ENCODE peak calls at places on chromosomes 7 and 10, in nine cellular contexts. One of them, this sample, is unnamed. For H3K36me3, the result is how much of the 10 kb centered on the place peaks cover.

GRCh38 chr10:78889536-78890063 is 179.2 kb upstream of the ZMIZ1 start:
- DNase-seq in cardiac muscle cell: no peak
- DNase-seq in stomach: no peak
- DNase-seq in mammary epithelial cell: no peak
- DNase-seq in lung: no peak
- DNase-seq in IMR-90: no peak
- DNase-seq in lower lobe of right lung: no peak
- DNase-seq in PC-3: no peak
- DNase-seq in endodermal cell: peak
- DNase-seq in this sample: peak

GRCh38 chr10:37952051-37952815 is 24.2 kb downstream of the ZNF25 start:
- DNase-seq in cardiac muscle cell: no peak
- DNase-seq in stomach: no peak
- DNase-seq in mammary epithelial cell: no peak
- DNase-seq in lung: no peak
- DNase-seq in IMR-90: peak
- DNase-seq in lower lobe of right lung: no peak
- DNase-seq in PC-3: no peak
- DNase-seq in endodermal cell: no peak
- DNase-seq in this sample: no peak

GRCh38 chr10:63549810-63550209 is 28.6 kb downstream of the REEP3 start:
- DNase-seq in cardiac muscle cell: no peak
- DNase-seq in stomach: no peak
- DNase-seq in mammary epithelial cell: no peak
- DNase-seq in lung: no peak
- DNase-seq in IMR-90: peak
- DNase-seq in lower lobe of right lung: no peak
- DNase-seq in PC-3: no peak
- DNase-seq in endodermal cell: no peak
- DNase-seq in this sample: no peak

GRCh38 chr10:123995082-123995460 is 98.3 kb downstream of the CHST15 start:
- DNase-seq in cardiac muscle cell: no peak
- DNase-seq in stomach: no peak
- DNase-seq in mammary epithelial cell: no peak
- DNase-seq in lung: peak
- DNase-seq in IMR-90: peak
- DNase-seq in lower lobe of right lung: peak
- DNase-seq in PC-3: no peak
- DNase-seq in endodermal cell: no peak
- DNase-seq in this sample: peak

GRCh38 chr10:132693676-132694075 is 92.3 kb downstream of the NKX6-2 start:
- DNase-seq in cardiac muscle cell: no peak
- DNase-seq in stomach: no peak
- DNase-seq in mammary epithelial cell: no peak
- DNase-seq in lung: no peak
- DNase-seq in IMR-90: peak
- DNase-seq in lower lobe of right lung: no peak
- DNase-seq in PC-3: no peak
- DNase-seq in endodermal cell: no peak
- DNase-seq in this sample: no peak

GRCh38 chr7:157096286-157097055 is 42.3 kb upstream of the UBE3C start:
- DNase-seq in cardiac muscle cell: no peak
- DNase-seq in stomach: no peak
- DNase-seq in mammary epithelial cell: no peak
- DNase-seq in lung: no peak
- DNase-seq in IMR-90: no peak
- DNase-seq in lower lobe of right lung: no peak
- DNase-seq in PC-3: no peak
- DNase-seq in endodermal cell: no peak
- DNase-seq in this sample: no peak

GRCh38 chr7:90551036-90551435 is 45.1 kb upstream of the CDK14 start:
- DNase-seq in cardiac muscle cell: no peak
- DNase-seq in stomach: no peak
- DNase-seq in mammary epithelial cell: peak
- DNase-seq in lung: no peak
- DNase-seq in IMR-90: peak
- DNase-seq in lower lobe of right lung: no peak
- DNase-seq in PC-3: peak
- DNase-seq in endodermal cell: peak
- DNase-seq in this sample: no peak

GRCh38 chr7:35513828-35514227 is 181.1 kb downstream of the HERPUD2 start:
- DNase-seq in cardiac muscle cell: no peak
- DNase-seq in stomach: no peak
- DNase-seq in mammary epithelial cell: no peak
- DNase-seq in lung: no peak
- DNase-seq in IMR-90: no peak
- DNase-seq in lower lobe of right lung: no peak
- DNase-seq in PC-3: peak
- DNase-seq in endodermal cell: no peak
- DNase-seq in this sample: no peak

GRCh38 chr7:159032310-159032709 is 112.4 kb downstream of the VIPR2 start:
- DNase-seq in cardiac muscle cell: no peak
- DNase-seq in stomach: peak
- DNase-seq in mammary epithelial cell: no peak
- DNase-seq in lung: peak
- DNase-seq in IMR-90: no peak
- DNase-seq in lower lobe of right lung: no peak
- DNase-seq in PC-3: no peak
- DNase-seq in endodermal cell: peak
- DNase-seq in this sample: peak

GRCh38 chr7:83611776-83612175 is 37.2 kb downstream of the SEMA3E start:
- DNase-seq in cardiac muscle cell: no peak
- DNase-seq in stomach: no peak
- DNase-seq in mammary epithelial cell: no peak
- DNase-seq in lung: no peak
- DNase-seq in IMR-90: no peak
- DNase-seq in lower lobe of right lung: no peak
- DNase-seq in PC-3: no peak
- DNase-seq in endodermal cell: peak
- DNase-seq in this sample: no peak

GRCh38 chr7:20275637-20276036 is 55.1 kb upstream of the ITGB8 start:
- DNase-seq in cardiac muscle cell: no peak
- DNase-seq in stomach: no peak
- DNase-seq in mammary epithelial cell: no peak
- DNase-seq in lung: no peak
- DNase-seq in IMR-90: peak
- DNase-seq in lower lobe of right lung: no peak
- DNase-seq in PC-3: no peak
- DNase-seq in endodermal cell: no peak
- DNase-seq in this sample: no peak

GRCh38 chr10:114110174-114110972 is 63.6 kb downstream of the CCDC186 start:
- DNase-seq in cardiac muscle cell: peak
- DNase-seq in stomach: no peak
- DNase-seq in mammary epithelial cell: peak
- DNase-seq in lung: no peak
- DNase-seq in IMR-90: no peak
- DNase-seq in lower lobe of right lung: no peak
- DNase-seq in PC-3: peak
- DNase-seq in endodermal cell: peak
- DNase-seq in this sample: no peak

GRCh38 chr10:27426948-27427467 is 77.1 kb upstream of the RAB18 start:
- DNase-seq in cardiac muscle cell: no peak
- DNase-seq in stomach: no peak
- DNase-seq in mammary epithelial cell: peak
- DNase-seq in lung: no peak
- DNase-seq in IMR-90: no peak
- DNase-seq in lower lobe of right lung: no peak
- DNase-seq in PC-3: peak
- DNase-seq in endodermal cell: no peak
- DNase-seq in this sample: no peak

GRCh38 chr7:136566491-136566890 is 302.0 kb upstream of the CHRM2 start:
- DNase-seq in cardiac muscle cell: no peak
- DNase-seq in stomach: no peak
- DNase-seq in mammary epithelial cell: no peak
- DNase-seq in lung: no peak
- DNase-seq in IMR-90: no peak
- DNase-seq in lower lobe of right lung: no peak
- DNase-seq in PC-3: no peak
- DNase-seq in endodermal cell: no peak
- DNase-seq in this sample: no peak

GRCh38 chr10:124266468-124267230 is 152.1 kb downstream of the OAT start:
- DNase-seq in cardiac muscle cell: no peak
- DNase-seq in stomach: no peak
- DNase-seq in mammary epithelial cell: peak
- DNase-seq in lung: no peak
- DNase-seq in IMR-90: no peak
- DNase-seq in lower lobe of right lung: peak
- DNase-seq in PC-3: peak
- DNase-seq in endodermal cell: no peak
- DNase-seq in this sample: no peak

GRCh38 chr10:70967591-70968588 is 79.5 kb upstream of the PCBD1 start:
- DNase-seq in cardiac muscle cell: no peak
- DNase-seq in stomach: no peak
- DNase-seq in mammary epithelial cell: no peak
- DNase-seq in lung: no peak
- DNase-seq in IMR-90: peak
- DNase-seq in lower lobe of right lung: no peak
- DNase-seq in PC-3: peak
- DNase-seq in endodermal cell: no peak
- DNase-seq in this sample: no peak

DNA sequence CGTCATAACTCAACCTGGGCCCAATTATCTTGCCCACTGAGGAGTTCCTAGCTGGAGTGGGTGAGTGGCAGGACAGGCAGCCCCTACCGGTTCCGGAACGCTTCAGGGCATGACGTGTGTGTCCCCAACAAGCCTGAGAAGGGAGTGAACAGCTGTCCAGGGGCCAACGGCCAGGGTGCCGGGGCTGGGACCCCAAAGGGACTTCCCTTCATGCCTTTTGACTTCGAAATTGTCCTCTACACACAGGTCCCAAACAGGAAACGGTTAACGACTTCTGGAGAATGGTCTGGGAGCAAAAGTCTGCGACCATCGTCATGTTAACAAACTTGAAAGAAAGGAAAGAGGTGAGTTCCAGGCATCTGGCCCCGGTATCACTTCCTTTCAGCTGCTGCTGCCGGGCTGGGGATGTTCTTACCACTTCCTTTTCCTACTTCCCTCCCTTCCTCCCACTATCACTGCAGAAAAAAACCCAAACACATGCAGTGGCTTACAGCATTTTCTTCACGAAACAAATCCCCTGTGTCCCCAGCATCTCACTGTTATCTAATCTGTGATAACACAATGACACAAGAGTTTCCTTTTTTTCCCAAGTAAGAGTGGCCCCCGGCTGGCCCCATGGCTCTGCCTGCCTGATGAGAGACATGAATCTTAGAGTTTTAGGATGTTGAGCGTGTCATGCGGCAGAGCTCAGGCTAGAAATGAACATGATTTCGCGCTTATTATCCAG is 63.2 kb downstream of the MKI67 start:
- DNase-seq in cardiac muscle cell: no peak
- DNase-seq in stomach: no peak
- DNase-seq in mammary epithelial cell: no peak
- DNase-seq in lung: no peak
- DNase-seq in IMR-90: no peak
- DNase-seq in lower lobe of right lung: no peak
- DNase-seq in PC-3: no peak
- DNase-seq in endodermal cell: no peak
- DNase-seq in this sample: no peak
- H3K36me3 ChIP-seq in cardiac muscle cell: under half
- H3K36me3 ChIP-seq in stomach: half or more
- H3K36me3 ChIP-seq in mammary epithelial cell: half or more
- H3K36me3 ChIP-seq in lung: half or more
- H3K36me3 ChIP-seq in IMR-90: under half
- H3K36me3 ChIP-seq in lower lobe of right lung: half or more
- H3K36me3 ChIP-seq in PC-3: under half
- H3K36me3 ChIP-seq in endodermal cell: under half
- H3K36me3 ChIP-seq in this sample: half or more

GRCh38 chr7:111561909-111562732 is at the start of gene IMMP2L:
- DNase-seq in cardiac muscle cell: peak
- DNase-seq in stomach: peak
- DNase-seq in mammary epithelial cell: peak
- DNase-seq in lung: peak
- DNase-seq in IMR-90: peak
- DNase-seq in lower lobe of right lung: peak
- DNase-seq in PC-3: peak
- DNase-seq in endodermal cell: peak
- DNase-seq in this sample: peak
- TF ChIP-seq CTCF in cardiac muscle cell: peak
- TF ChIP-seq CTCF in stomach: peak
- TF ChIP-seq CTCF in mammary epithelial cell: peak
- TF ChIP-seq CTCF in lung: no peak
- TF ChIP-seq CTCF in IMR-90: peak
- TF ChIP-seq CTCF in lower lobe of right lung: peak
- TF ChIP-seq CTCF in PC-3: peak
- TF ChIP-seq CTCF in endodermal cell: peak
- TF ChIP-seq CTCF in this sample: peak

GRCh38 chr7:99404235-99404976 is 4.0 kb downstream of the PDAP1 start:
- DNase-seq in cardiac muscle cell: no peak
- DNase-seq in stomach: no peak
- DNase-seq in mammary epithelial cell: peak
- DNase-seq in lung: no peak
- DNase-seq in IMR-90: peak
- DNase-seq in lower lobe of right lung: no peak
- DNase-seq in PC-3: no peak
- DNase-seq in endodermal cell: no peak
- DNase-seq in this sample: no peak
- H3K36me3 ChIP-seq in cardiac muscle cell: under half
- H3K36me3 ChIP-seq in stomach: half or more
- H3K36me3 ChIP-seq in mammary epithelial cell: under half
- H3K36me3 ChIP-seq in lung: under half
- H3K36me3 ChIP-seq in IMR-90: under half
- H3K36me3 ChIP-seq in lower lobe of right lung: half or more
- H3K36me3 ChIP-seq in PC-3: under half
- H3K36me3 ChIP-seq in endodermal cell: under half
- H3K36me3 ChIP-seq in this sample: half or more

GRCh38 chr7:1156782-1157535 is 3.0 kb downstream of the ZFAND2A start:
- DNase-seq in cardiac muscle cell: no peak
- DNase-seq in stomach: peak
- DNase-seq in mammary epithelial cell: no peak
- DNase-seq in lung: no peak
- DNase-seq in IMR-90: peak
- DNase-seq in lower lobe of right lung: no peak
- DNase-seq in PC-3: peak
- DNase-seq in endodermal cell: no peak
- DNase-seq in this sample: no peak

GRCh38 chr7:1158203-1159126 is 1.5 kb downstream of the ZFAND2A start:
- DNase-seq in cardiac muscle cell: no peak
- DNase-seq in stomach: no peak
- DNase-seq in mammary epithelial cell: no peak
- DNase-seq in lung: no peak
- DNase-seq in IMR-90: no peak
- DNase-seq in lower lobe of right lung: no peak
- DNase-seq in PC-3: no peak
- DNase-seq in endodermal cell: no peak
- DNase-seq in this sample: no peak

GRCh38 chr7:1160665-1161010 is 642 bp upstream of the ZFAND2A start:
- DNase-seq in cardiac muscle cell: no peak
- DNase-seq in stomach: no peak
- DNase-seq in mammary epithelial cell: peak
- DNase-seq in lung: no peak
- DNase-seq in IMR-90: no peak
- DNase-seq in lower lobe of right lung: no peak
- DNase-seq in PC-3: no peak
- DNase-seq in endodermal cell: no peak
- DNase-seq in this sample: no peak

GRCh38 chr7:1163121-1163520 is 3.1 kb upstream of the ZFAND2A start:
- DNase-seq in cardiac muscle cell: no peak
- DNase-seq in stomach: no peak
- DNase-seq in mammary epithelial cell: no peak
- DNase-seq in lung: no peak
- DNase-seq in IMR-90: no peak
- DNase-seq in lower lobe of right lung: no peak
- DNase-seq in PC-3: no peak
- DNase-seq in endodermal cell: no peak
- DNase-seq in this sample: no peak

GRCh38 chr7:1159933-1160664 is at the start of gene ZFAND2A:
- DNase-seq in cardiac muscle cell: peak
- DNase-seq in stomach: peak
- DNase-seq in mammary epithelial cell: peak
- DNase-seq in lung: peak
- DNase-seq in IMR-90: peak
- DNase-seq in lower lobe of right lung: peak
- DNase-seq in PC-3: peak
- DNase-seq in endodermal cell: peak
- DNase-seq in this sample: peak
- TF ChIP-seq CTCF in cardiac muscle cell: no peak
- TF ChIP-seq CTCF in stomach: no peak
- TF ChIP-seq CTCF in mammary epithelial cell: no peak
- TF ChIP-seq CTCF in lung: no peak
- TF ChIP-seq CTCF in IMR-90: no peak
- TF ChIP-seq CTCF in lower lobe of right lung: no peak
- TF ChIP-seq CTCF in PC-3: no peak
- TF ChIP-seq CTCF in endodermal cell: no peak
- TF ChIP-seq CTCF in this sample: no peak

This sample was measured in esophagus muscularis mucosa.